ENCODE peak calls at places on chromosomes 16 and 17, in ten cellular contexts. L is RPMI8226; N is epithelial cell of esophagus; D is T-helper 2 cell; J is naive thymus-derived CD8-positive, alpha-beta T cell; I is ascending aorta; S is GM20000; W is GM04504; R is endothelial cell; P is activated T-helper 1 cell treated with anti-CD3 and anti-CD28 coated beads, Interleukin-2, amount 50 U/mL, for 16 hours. Y is an unnamed sample.

GRCh38 chr16:81376880-81377279 is 62.1 kb downstream of the GAN start:
- DNase-seq in D (no peak), N (peak; percentile 96), R (no peak), S (no peak), I (no peak), W (no peak), L (no peak), J (no peak), P (no peak), Y (no peak)

GRCh38 chr17:32256695-32257013 is 9.0 kb upstream of the RHBDL3 start:
- DNase-seq in L (no peak), N (no peak), J (no peak), S (no peak), I (no peak), P (no peak), R (no peak), D (no peak), W (no peak), Y (no peak)

GRCh38 chr16:56672761-56673536 is 3.3 kb downstream of the MT1H start:
- DNase-seq in N (peak; percentile 30), P (no peak), D (no peak), S (no peak), W (no peak), R (no peak), I (no peak), J (no peak), L (no peak), Y (no peak)

GRCh38 chr17:43175213-43176118 is 4.5 kb downstream of the NBR1 start:
- DNase-seq in D (no peak), J (no peak), S (no peak), P (no peak), N (no peak), I (no peak), L (no peak), R (no peak), W (peak; percentile 60), Y (no peak)

GRCh38 chr17:48241131-48241591 is 133.6 kb downstream of the SNX11 start:
- DNase-seq in S (peak; percentile 66), W (peak; percentile 77), P (no peak), N (peak; percentile 30), J (no peak), L (peak; percentile 84), D (no peak), I (no peak), R (no peak), Y (peak; percentile 73)

GRCh38 chr17:48624544-48625501 is 1.3 kb downstream of the HOXB9 start:
- DNase-seq in S (no peak), P (no peak), W (no peak), D (peak; percentile 32), N (no peak), L (peak; percentile 50), J (no peak), R (no peak), I (no peak), Y (peak; percentile 56)

GRCh38 chr16:79334127-79334526 is 266.4 kb downstream of the MAF start:
- DNase-seq in L (peak; percentile 23), N (no peak), I (no peak), R (peak; percentile 59), W (no peak), P (peak; percentile 4), D (no peak), J (no peak), S (no peak), Y (peak; percentile 5)

GRCh38 chr17:47719411-47720152 is 13.5 kb upstream of the TBX21 start:
- DNase-seq in I (no peak), P (no peak), L (peak; percentile 57), J (no peak), R (no peak), N (peak; percentile 34), S (no peak), D (no peak), W (peak; percentile 40), Y (peak; percentile 78)

GRCh38 chr17:56833812-56834379 is at the start of the genes C17orf67 and DGKE:
- DNase-seq in N (peak; percentile 97), D (peak; percentile 98), J (peak; percentile 98), W (peak; percentile 91), L (peak; percentile 98), S (peak; percentile 99), R (peak; percentile 97), P (peak; percentile 98), I (peak; percentile 98), Y (peak; percentile 92)

Y was measured in OCI-M1.